ENCODE peak calls at places on chromosomes 5 and 9, in nine cellular contexts. N, C, U, Y, G, X, W, O and L are unnamed samples.

GRCh38 chr9:109256381-109256780 is 64.5 kb downstream of the EPB41L4B start:
- DNase-seq in N (no peak), C (no peak), U (no peak), Y (no peak), G (no peak), X (no peak), W (no peak), O (no peak), L (no peak)

GRCh38 chr5:164352695-164353094 is 847.3 kb downstream of the MAT2B start:
- DNase-seq in N (no peak), C (no peak), U (no peak), Y (no peak), G (no peak), X (no peak), W (no peak), O (no peak), L (no peak)

GRCh38 chr5:72746736-72747135 is 69.7 kb upstream of the TNPO1 start:
- DNase-seq in N (no peak), C (no peak), U (no peak), Y (no peak), G (no peak), X (no peak), W (no peak), O (no peak), L (no peak)

GRCh38 chr9:70911791-70912190 is 209.6 kb downstream of the TRPM3 start:
- DNase-seq in N (no peak), C (no peak), U (no peak), Y (no peak), G (no peak), X (no peak), W (no peak), O (no peak), L (no peak)

GRCh38 chr5:144247131-144247530 is 76.5 kb downstream of the KCTD16 start:
- DNase-seq in N (no peak), C (no peak), U (no peak), Y (no peak), G (no peak), X (no peak), W (no peak), O (no peak), L (no peak)

GRCh38 chr9:14086495-14086894 is 227.4 kb downstream of the NFIB start:
- DNase-seq in N (no peak), C (no peak), U (no peak), Y (no peak), G (no peak), X (no peak), W (no peak), O (no peak), L (no peak)

GRCh38 chr5:83927140-83927733 is 206.6 kb upstream of the HAPLN1 start:
- DNase-seq in N (peak), C (peak), U (peak), Y (peak), G (no peak), X (peak), W (peak), O (peak), L (peak)

GRCh38 chr5:3023678-3024077 is 272.2 kb upstream of the IRX2 start:
- DNase-seq in N (no peak), C (no peak), U (no peak), Y (no peak), G (no peak), X (no peak), W (no peak), O (no peak), L (no peak)

GRCh38 chr5:139391570-139392323 is 2.0 kb upstream of the MZB1 start:
- DNase-seq in N (no peak), C (no peak), U (no peak), Y (peak), G (no peak), X (no peak), W (no peak), O (no peak), L (no peak)

GRCh38 chr5:99605904-99606303 is 677.1 kb upstream of the CHD1 start:
- DNase-seq in N (no peak), C (no peak), U (no peak), Y (no peak), G (no peak), X (no peak), W (no peak), O (no peak), L (no peak)